ENCODE peak calls at places on chromosomes 2 and 18, in four cellular contexts. T is esophagus squamous epithelium, J is tibial nerve, H is bronchial epithelial cell. V is an unnamed sample.

GRCh38 chr2:191512202-191512601 is 165.7 kb upstream of the NABP1 start:
- DNase-seq in T (no peak), J (no peak), H (no peak), V (no peak)

GRCh38 chr2:43226955-43227829 is 786 bp upstream of the ZFP36L2 start:
- DNase-seq in T (peak; percentile 53), J (peak; percentile 91), H (peak; percentile 67), V (peak; percentile 88)

GRCh38 chr2:127277028-127277427 is 16.9 kb downstream of the ERCC3 start:
- DNase-seq in T (no peak), J (no peak), H (no peak), V (no peak)

GRCh38 chr2:231800493-231801091 is 14.3 kb downstream of the COPS7B start:
- DNase-seq in T (no peak), J (no peak), H (peak; percentile 30), V (peak; percentile 82)

GRCh38 chr2:12286347-12286746 is 430.4 kb upstream of the TRIB2 start:
- DNase-seq in T (no peak), J (no peak), H (no peak), V (no peak)

GRCh38 chr2:144382848-144383247 is 137.1 kb downstream of the ZEB2 start:
- DNase-seq in T (no peak), J (no peak), H (no peak), V (no peak)

GRCh38 chr18:22207022-22207758 is 37.8 kb downstream of the GATA6 start:
- DNase-seq in T (no peak), J (no peak), H (no peak), V (no peak)

GRCh38 chr2:55887906-55888625 is 35.5 kb downstream of the EFEMP1 start:
- DNase-seq in T (no peak), J (no peak), H (peak; percentile 93), V (no peak)

GRCh38 chr2:39875914-39876267 is 96.8 kb upstream of the THUMPD2 start:
- DNase-seq in T (no peak), J (no peak), H (no peak), V (no peak)

GRCh38 chr18:50805732-50806131 is 14.1 kb downstream of the MRO start:
- DNase-seq in T (no peak), J (no peak), H (peak; percentile 84), V (no peak)

GRCh38 chr2:133497261-133497893 is 70.9 kb downstream of the NCKAP5 start:
- DNase-seq in T (no peak), J (no peak), H (no peak), V (no peak)

GRCh38 chr2:84858123-84858522 is 22.8 kb downstream of the TRABD2A start:
- DNase-seq in T (no peak), J (no peak), H (no peak), V (peak; percentile 69)

GRCh38 chr2:181673178-181673577 is 7.1 kb downstream of the NEUROD1 start:
- DNase-seq in T (no peak), J (no peak), H (no peak), V (peak; percentile 85)

GRCh38 chr2:120477198-120477597 is 131.3 kb downstream of the INHBB start:
- DNase-seq in T (no peak), J (no peak), H (no peak), V (no peak)
- H3K27me3 ChIP-seq in T (no peaks in the 10 kb centered on the region), J (no peaks in the 10 kb centered on the region), H (no peaks in the 10 kb centered on the region), V (no peaks in the 10 kb centered on the region)

DNA sequence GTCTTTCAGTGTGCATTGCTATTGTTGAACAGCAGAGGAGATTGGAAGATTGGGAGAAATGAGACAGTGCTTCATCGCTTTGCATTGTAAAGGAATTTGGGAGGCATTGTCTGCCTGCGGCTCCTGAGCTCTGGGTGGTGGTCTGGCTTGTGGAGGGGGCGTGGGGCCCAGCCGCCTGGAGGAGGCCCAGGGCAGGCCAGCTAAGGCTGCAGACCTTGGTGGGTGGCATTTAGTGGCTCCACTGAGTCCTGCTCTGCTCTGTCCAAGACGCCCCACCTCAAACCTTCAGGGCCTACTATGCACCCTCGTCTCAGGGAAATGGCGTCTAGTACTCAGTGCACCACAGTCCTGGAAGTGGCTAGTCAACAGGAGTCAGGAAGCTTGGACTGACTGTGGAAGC is 5.7 kb upstream of the HS1BP3 start:
- DNase-seq in T (no peak), J (no peak), H (no peak), V (no peak)
- H3K27me3 ChIP-seq in T (no peaks in the 10 kb centered on the region), J (no peaks in the 10 kb centered on the region), H (no peaks in the 10 kb centered on the region), V (no peaks in the 10 kb centered on the region)

GRCh38 chr2:197024206-197024605 is 97.7 kb upstream of the PGAP1 start:
- DNase-seq in T (no peak), J (no peak), H (no peak), V (no peak)

GRCh38 chr2:197028230-197028629 is 101.7 kb upstream of the PGAP1 start:
- DNase-seq in T (no peak), J (no peak), H (peak; percentile 48), V (no peak)

GRCh38 chr2:197031805-197032204 is 105.3 kb upstream of the PGAP1 start:
- DNase-seq in T (no peak), J (no peak), H (no peak), V (no peak)

GRCh38 chr2:197030090-197030489 is 103.6 kb upstream of the PGAP1 start:
- DNase-seq in T (no peak), J (no peak), H (no peak), V (no peak)

GRCh38 chr2:197028633-197029032 is 102.1 kb upstream of the PGAP1 start:
- DNase-seq in T (no peak), J (no peak), H (no peak), V (no peak)
- H3K27me3 ChIP-seq in T (no peaks in the 10 kb centered on the region), J (no peaks in the 10 kb centered on the region), H (no peaks in the 10 kb centered on the region), V (no peaks in the 10 kb centered on the region)

DNA sequence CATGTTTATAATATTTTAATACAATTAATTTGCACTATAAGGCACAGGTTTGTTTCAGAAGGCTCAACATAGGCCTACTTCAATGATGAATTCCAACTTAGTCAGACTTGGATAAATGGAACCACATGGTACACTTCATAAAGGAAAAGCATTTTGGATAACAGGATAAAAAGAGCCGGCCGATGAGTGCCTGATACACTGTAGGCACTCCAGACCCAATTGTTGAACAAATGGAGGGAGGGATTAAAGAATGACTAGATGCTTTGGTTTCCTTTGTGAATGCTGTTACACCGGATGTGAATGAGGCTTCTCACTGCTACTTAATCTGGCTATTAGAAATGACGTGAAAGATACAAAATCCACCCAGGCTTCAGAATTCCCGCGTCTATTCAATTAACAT is 104.1 kb upstream of the KCTD1 start:
- DNase-seq in T (no peak), J (no peak), H (no peak), V (no peak)
- H3K27me3 ChIP-seq in T (no peaks in the 10 kb centered on the region), J (no peaks in the 10 kb centered on the region), H (peaks cover 2% of the 10 kb centered on the region), V (no peaks in the 10 kb centered on the region)

GRCh38 chr2:236646441-236646840 is 76.8 kb downstream of the ACKR3 start:
- DNase-seq in T (no peak), J (no peak), H (no peak), V (no peak)
- H3K27me3 ChIP-seq in T (no peaks in the 10 kb centered on the region), J (no peaks in the 10 kb centered on the region), H (no peaks in the 10 kb centered on the region), V (no peaks in the 10 kb centered on the region)

V was measured in Karpas-422.